ENCODE peak calls at places on chromosome 7, in seven cellular contexts. E, V, A, Z, T, M and K are unnamed samples. For H3K4me1, the result is how much of the 10 kb centered on the place peaks cover.

GRCh38 chr7:137020351-137020750 is 151.9 kb downstream of the CHRM2 start:
- DNase-seq in E (no peak), V (no peak), A (no peak), Z (peak), T (no peak), M (no peak), K (no peak)

GRCh38 chr7:99092064-99092720 is 51.7 kb downstream of the SMURF1 start:
- DNase-seq in E (no peak), V (no peak), A (no peak), Z (no peak), T (no peak), M (no peak), K (no peak)

GRCh38 chr7:47944536-47945260 is 3.6 kb downstream of the PKD1L1 start:
- DNase-seq in E (no peak), V (no peak), A (no peak), Z (no peak), T (no peak), M (no peak), K (no peak)

GRCh38 chr7:3095046-3095445 is 51.4 kb upstream of the CARD11 start:
- DNase-seq in E (peak), V (peak), A (no peak), Z (no peak), T (no peak), M (no peak), K (no peak)

GRCh38 chr7:39507866-39508551 is 58.2 kb upstream of the YAE1 start:
- DNase-seq in E (no peak), V (no peak), A (no peak), Z (no peak), T (no peak), M (no peak), K (peak)

GRCh38 chr7:27172823-27173411 is 1.2 kb downstream of the HOXA10 start:
- DNase-seq in E (peak), V (no peak), A (peak), Z (no peak), T (no peak), M (peak), K (no peak)

GRCh38 chr7:379456-380225 is 89.7 kb downstream of the FOXL3 start:
- DNase-seq in E (no peak), V (no peak), A (peak), Z (no peak), T (peak), M (peak), K (peak)

GRCh38 chr7:142720140-142720773 is 29.0 kb upstream of the PRSS1 start:
- DNase-seq in E (no peak), V (no peak), A (no peak), Z (no peak), T (no peak), M (no peak), K (no peak)

GRCh38 chr7:82527831-82528230 is 84.3 kb upstream of the CACNA2D1 start:
- DNase-seq in E (no peak), V (no peak), A (no peak), Z (peak), T (no peak), M (no peak), K (no peak)

GRCh38 chr7:34091330-34091917 is 186.1 kb downstream of the BMPER start:
- DNase-seq in E (no peak), V (no peak), A (peak), Z (peak), T (peak), M (no peak), K (no peak)

GRCh38 chr7:149496642-149497391 is 792 bp downstream of the ZNF746 start:
- DNase-seq in E (no peak), V (peak), A (peak), Z (peak), T (peak), M (peak), K (peak)

GRCh38 chr7:137282043-137282442 is 61.5 kb downstream of the PTN start:
- DNase-seq in E (no peak), V (no peak), A (no peak), Z (peak), T (no peak), M (no peak), K (no peak)

GRCh38 chr7:126696236-126696635 is 556.5 kb downstream of the GRM8 start:
- DNase-seq in E (no peak), V (no peak), A (no peak), Z (no peak), T (no peak), M (no peak), K (no peak)

GRCh38 chr7:27994639-27995038 is 186.0 kb downstream of the JAZF1 start:
- DNase-seq in E (no peak), V (no peak), A (no peak), Z (peak), T (no peak), M (no peak), K (no peak)

GRCh38 chr7:27152816-27153486 is 568 bp upstream of the HOXA3 start:
- DNase-seq in E (no peak), V (no peak), A (peak), Z (no peak), T (no peak), M (peak), K (no peak)

GRCh38 chr7:100370303-100370702 is 3.0 kb upstream of the PILRA start:
- DNase-seq in E (no peak), V (no peak), A (no peak), Z (no peak), T (no peak), M (no peak), K (no peak)

GRCh38 chr7:32765185-32765584 is 126.4 kb downstream of the KBTBD2 start:
- DNase-seq in E (no peak), V (no peak), A (no peak), Z (no peak), T (no peak), M (no peak), K (no peak)

GRCh38 chr7:29684787-29685650 is 121.3 kb upstream of the WIPF3 start:
- DNase-seq in E (peak), V (peak), A (peak), Z (peak), T (peak), M (peak), K (peak)

GRCh38 chr7:117385340-117386124 is 41.8 kb downstream of the ASZ1 start:
- DNase-seq in E (no peak), V (no peak), A (no peak), Z (peak), T (peak), M (no peak), K (no peak)

GRCh38 chr7:27251513-27252306 is 9.1 kb downstream of the EVX1 start:
- DNase-seq in E (no peak), V (no peak), A (no peak), Z (no peak), T (no peak), M (peak), K (no peak)

GRCh38 chr7:132354527-132354926 is 221.7 kb downstream of the PLXNA4 start:
- DNase-seq in E (no peak), V (no peak), A (no peak), Z (no peak), T (no peak), M (no peak), K (no peak)

GRCh38 chr7:29275018-29275318 is 80.4 kb downstream of the CHN2 start:
- DNase-seq in E (no peak), V (no peak), A (no peak), Z (no peak), T (no peak), M (no peak), K (no peak)

GRCh38 chr7:55158983-55159382 is 140.2 kb downstream of the EGFR start:
- DNase-seq in E (no peak), V (no peak), A (no peak), Z (no peak), T (no peak), M (no peak), K (no peak)

GRCh38 chr7:55158541-55158940 is 139.7 kb downstream of the EGFR start:
- DNase-seq in E (no peak), V (no peak), A (no peak), Z (peak), T (no peak), M (no peak), K (no peak)

GRCh38 chr7:55155351-55156117 is 136.7 kb downstream of the EGFR start:
- DNase-seq in E (no peak), V (no peak), A (no peak), Z (no peak), T (no peak), M (no peak), K (no peak)

GRCh38 chr7:55156919-55157318 is 138.1 kb downstream of the EGFR start:
- DNase-seq in E (no peak), V (no peak), A (no peak), Z (no peak), T (no peak), M (no peak), K (no peak)

DNA sequence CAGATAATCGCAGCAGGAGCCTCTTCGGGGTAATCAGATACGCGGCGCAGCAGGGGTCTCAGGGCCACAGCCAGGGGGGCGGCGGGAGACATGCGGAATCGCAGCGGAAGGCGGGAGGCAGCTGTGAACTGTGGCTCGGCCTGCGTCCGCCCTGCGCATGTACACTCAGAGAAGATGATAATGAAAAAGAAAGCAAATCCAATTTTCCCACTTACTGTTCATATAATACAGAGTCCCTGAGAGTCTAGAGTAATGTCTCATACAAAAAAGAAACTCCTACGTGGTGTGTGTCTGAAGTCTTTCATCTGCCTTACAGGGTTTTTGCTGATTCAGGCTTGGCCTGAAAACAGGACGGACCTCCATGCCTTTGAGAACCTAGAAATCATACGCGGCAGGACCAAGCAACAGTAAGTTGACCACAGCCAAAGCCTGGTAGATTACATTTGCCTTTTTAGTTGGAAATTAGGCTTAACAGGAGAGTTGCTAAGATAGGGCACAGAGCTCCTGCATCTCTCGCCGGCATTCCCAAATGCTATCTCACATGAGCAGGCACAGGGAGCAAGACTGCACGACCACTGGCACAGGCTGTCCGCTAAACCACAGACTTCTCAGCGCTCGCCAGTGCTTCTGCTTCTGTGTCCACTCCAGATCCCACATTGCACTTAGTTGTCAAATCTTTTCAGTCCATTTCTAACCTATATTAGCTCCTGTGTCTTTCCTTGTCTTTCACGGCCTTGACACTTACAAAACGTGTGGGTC is 138.7 kb downstream of the EGFR start:
- DNase-seq in E (no peak), V (peak), A (no peak), Z (no peak), T (peak), M (no peak), K (no peak)
- H3K4me1 ChIP-seq in E (under half), V (under half), A (under half), Z (under half), T (under half), M (under half), K (under half)

DNA sequence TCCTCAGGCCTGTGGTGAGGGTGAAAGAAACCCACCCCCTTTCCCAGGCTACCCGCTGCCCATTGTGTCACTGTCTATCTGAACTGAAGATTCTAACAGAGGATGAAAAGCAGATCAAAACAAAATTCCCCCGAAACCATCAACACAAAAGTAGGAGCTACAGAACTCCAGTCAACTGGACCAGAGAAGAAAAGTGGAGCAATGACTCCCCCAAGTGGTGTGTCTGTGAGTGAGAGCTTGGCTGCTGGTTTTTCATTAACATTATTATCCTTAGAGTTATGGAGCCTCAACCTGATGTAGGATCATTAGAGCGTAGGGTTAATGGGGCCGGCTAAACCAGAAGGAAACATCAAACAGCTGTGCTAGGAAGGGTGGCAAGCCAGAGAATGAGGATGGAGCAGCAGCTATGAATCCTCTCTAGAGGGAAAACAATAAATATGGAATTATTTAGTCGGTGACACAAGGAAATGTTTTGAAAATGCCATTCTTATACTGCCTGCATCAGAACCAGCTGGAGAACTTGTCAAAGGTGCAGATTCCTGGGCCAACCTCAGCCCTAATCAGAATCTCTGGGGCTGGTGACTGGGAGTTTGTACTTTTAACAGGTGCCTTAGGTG is 38.3 kb downstream of the AKR1B1 start:
- DNase-seq in E (no peak), V (peak), A (peak), Z (peak), T (peak), M (no peak), K (peak)
- TF ChIP-seq CTCF in E (no peak), V (peak), A (no peak), Z (peak), T (peak), M (peak), K (peak)

DNA sequence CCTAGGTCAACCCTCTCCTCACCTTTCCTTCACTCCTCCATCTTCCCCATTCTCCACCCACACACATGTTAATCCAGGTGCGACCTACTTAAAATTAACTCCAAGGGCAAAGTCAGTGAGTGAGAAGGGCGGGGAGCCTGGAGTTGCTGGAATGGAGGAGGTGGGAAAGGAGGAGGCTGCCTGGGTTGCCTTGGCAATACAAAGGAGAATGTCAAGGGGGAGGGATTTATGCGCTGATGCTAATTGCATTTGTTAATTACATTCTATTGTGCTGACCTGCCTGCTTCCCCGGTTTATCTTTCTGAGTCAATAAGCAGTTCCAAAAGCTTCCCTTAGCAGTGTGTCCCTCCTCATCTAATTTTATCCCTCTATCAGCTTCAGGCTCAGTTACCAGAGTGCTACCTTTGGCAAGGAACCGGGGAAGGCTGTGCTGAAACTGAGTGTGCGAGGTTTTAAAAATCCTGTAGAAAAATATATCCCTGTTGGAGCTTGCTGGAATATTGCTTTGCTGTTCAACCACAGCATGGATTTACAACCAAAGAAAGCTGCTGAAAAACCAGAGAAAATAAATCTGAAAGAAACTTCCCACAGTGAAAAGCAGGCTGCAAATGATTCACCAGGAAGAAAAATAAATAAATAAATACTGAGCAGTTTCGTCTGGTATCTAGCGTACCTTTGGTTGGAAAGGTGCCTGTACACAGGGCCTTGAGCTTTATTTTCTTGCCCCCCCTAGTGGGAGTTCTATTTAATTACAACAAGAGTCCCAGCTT is 113.2 kb upstream of the DGKB start:
- DNase-seq in E (peak), V (peak), A (peak), Z (peak), T (peak), M (no peak), K (peak)
- H3K4me3 ChIP-seq in E (peak), V (peak), A (no peak), Z (no peak), T (peak), M (no peak), K (no peak)

GRCh38 chr7:155209920-155210319 is 87.8 kb upstream of the INSIG1 start:
- DNase-seq in E (no peak), V (no peak), A (no peak), Z (no peak), T (no peak), M (no peak), K (no peak)

GRCh38 chr7:155211761-155212160 is 85.9 kb upstream of the INSIG1 start:
- DNase-seq in E (no peak), V (no peak), A (no peak), Z (no peak), T (no peak), M (peak), K (no peak)

GRCh38 chr7:155209478-155209864 is 88.2 kb upstream of the INSIG1 start:
- DNase-seq in E (no peak), V (no peak), A (no peak), Z (no peak), T (no peak), M (no peak), K (no peak)

GRCh38 chr7:155211173-155211572 is 86.5 kb upstream of the INSIG1 start:
- DNase-seq in E (no peak), V (no peak), A (no peak), Z (no peak), T (no peak), M (peak), K (no peak)

GRCh38 chr7:155210386-155210785 is 87.3 kb upstream of the INSIG1 start:
- DNase-seq in E (no peak), V (no peak), A (no peak), Z (no peak), T (no peak), M (peak), K (no peak)
- H3K4me1 ChIP-seq in E (under half), V (under half), A (under half), Z (under half), T (under half), M (under half), K (under half)

GRCh38 chr7:148260605-148261004 is 330.0 kb upstream of the C7orf33 start:
- DNase-seq in E (no peak), V (no peak), A (no peak), Z (no peak), T (no peak), M (no peak), K (no peak)

GRCh38 chr7:148256433-148256832 is 334.1 kb upstream of the C7orf33 start:
- DNase-seq in E (no peak), V (no peak), A (no peak), Z (no peak), T (no peak), M (no peak), K (no peak)

GRCh38 chr7:148253629-148254028 is 336.9 kb upstream of the C7orf33 start:
- DNase-seq in E (no peak), V (no peak), A (no peak), Z (no peak), T (no peak), M (no peak), K (no peak)

GRCh38 chr7:148255333-148255732 is 335.2 kb upstream of the C7orf33 start:
- DNase-seq in E (no peak), V (no peak), A (no peak), Z (no peak), T (no peak), M (no peak), K (no peak)
- TF ChIP-seq CTCF in E (no peak), V (peak), A (no peak), Z (no peak), T (peak), M (no peak), K (no peak)

GRCh38 chr7:105673367-105674188 is 92.3 kb upstream of the EFCAB10 start:
- DNase-seq in E (peak), V (no peak), A (peak), Z (no peak), T (no peak), M (peak), K (peak)

GRCh38 chr7:105674200-105675030 is 93.1 kb upstream of the EFCAB10 start:
- DNase-seq in E (no peak), V (no peak), A (no peak), Z (no peak), T (no peak), M (no peak), K (no peak)

GRCh38 chr7:105677395-105677701 is 96.1 kb upstream of the EFCAB10 start:
- DNase-seq in E (no peak), V (no peak), A (no peak), Z (no peak), T (no peak), M (no peak), K (no peak)

GRCh38 chr7:105677803-105678583 is 96.7 kb upstream of the EFCAB10 start:
- DNase-seq in E (no peak), V (no peak), A (peak), Z (no peak), T (peak), M (no peak), K (peak)

DNA sequence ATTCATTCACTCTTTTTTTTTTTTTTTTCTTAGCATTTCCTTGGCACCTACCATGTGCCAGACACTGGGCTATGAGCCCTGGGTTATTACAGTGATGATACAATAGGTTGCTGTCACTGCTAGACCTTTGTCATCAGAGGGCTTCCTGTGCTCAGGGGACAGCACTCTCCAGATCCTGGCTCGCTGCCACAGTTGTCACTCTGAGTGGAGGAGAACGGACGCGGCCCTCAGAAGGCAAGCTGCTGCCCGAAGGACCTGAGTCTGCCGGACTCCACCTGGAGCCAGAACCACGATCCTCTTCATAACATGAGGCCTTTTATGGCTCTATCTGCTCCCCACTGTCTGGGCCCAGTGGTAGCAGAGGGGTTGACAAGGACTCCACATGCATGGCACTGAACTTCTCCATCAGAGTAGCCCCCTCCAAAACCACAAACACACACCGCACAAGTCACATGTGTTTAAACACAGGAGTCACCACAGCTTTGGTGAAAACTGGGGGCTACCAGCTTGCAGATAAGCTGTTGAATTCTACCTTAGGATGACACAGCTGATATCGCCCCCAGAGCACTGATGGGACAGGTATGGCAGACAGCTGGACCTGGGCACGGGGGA is 94.7 kb upstream of the EFCAB10 start:
- DNase-seq in E (no peak), V (peak), A (peak), Z (no peak), T (peak), M (no peak), K (peak)
- H3K4me3 ChIP-seq in E (no peak), V (no peak), A (no peak), Z (no peak), T (no peak), M (no peak), K (no peak)

GRCh38 chr7:24967696-24968095 is 12.3 kb downstream of the OSBPL3 start:
- DNase-seq in E (no peak), V (no peak), A (no peak), Z (no peak), T (no peak), M (no peak), K (no peak)
- H3K4me1 ChIP-seq in E (under half), V (under half), A (under half), Z (under half), T (under half), M (under half), K (under half)